ENCODE peak calls at places on chromosomes 16 and 17, in ten cellular contexts. I is upper lobe of right lung, V is BJ, W is right atrium auricular region, F is adrenal gland, N is lower lobe of right lung, C is NB4, Z is tibial artery, T is heart left ventricle, U is right lobe of liver. K is an unnamed sample.

GRCh38 chr17:44557653-44558285 is 485 bp downstream of the FZD2 start:
- DNase-seq in I (peak; percentile 72), V (no peak), W (no peak), F (peak; percentile 18), N (peak; percentile 61), C (peak; percentile 57), Z (peak; percentile 61), T (no peak), U (no peak), K (peak; percentile 89)

GRCh38 chr17:50844117-50844700 is 8.8 kb downstream of the WFIKKN2 start:
- DNase-seq in I (no peak), V (no peak), W (no peak), F (no peak), N (no peak), C (no peak), Z (no peak), T (no peak), U (no peak), K (peak; percentile 46)

GRCh38 chr16:88760424-88761142 is 24.4 kb downstream of the PIEZO1 start:
- DNase-seq in I (no peak), V (no peak), W (no peak), F (no peak), N (no peak), C (no peak), Z (no peak), T (no peak), U (no peak), K (no peak)

GRCh38 chr17:1116602-1117001 is 63.2 kb downstream of the ABR start:
- DNase-seq in I (no peak), V (no peak), W (no peak), F (no peak), N (no peak), C (no peak), Z (no peak), T (no peak), U (no peak), K (no peak)

GRCh38 chr16:49560018-49560830 is 186.6 kb downstream of the C16orf78 start:
- DNase-seq in I (no peak), V (no peak), W (peak; percentile 82), F (no peak), N (no peak), C (no peak), Z (peak; percentile 52), T (no peak), U (no peak), K (no peak)

GRCh38 chr17:7235693-7236665 is 1.7 kb upstream of the DVL2 start:
- DNase-seq in I (no peak), V (no peak), W (no peak), F (peak; percentile 76), N (no peak), C (no peak), Z (no peak), T (peak; percentile 27), U (no peak), K (no peak)

GRCh38 chr16:88691924-88692560 is 5.7 kb upstream of the SNAI3 start:
- DNase-seq in I (peak; percentile 91), V (no peak), W (no peak), F (no peak), N (peak; percentile 87), C (peak; percentile 98), Z (peak; percentile 49), T (no peak), U (no peak), K (no peak)

GRCh38 chr17:47846741-47847340 is 4.1 kb downstream of the SP6 start:
- DNase-seq in I (no peak), V (no peak), W (no peak), F (no peak), N (no peak), C (no peak), Z (no peak), T (no peak), U (no peak), K (peak; percentile 89)

GRCh38 chr17:80649672-80650338 is 105.2 kb downstream of the RPTOR start:
- DNase-seq in I (no peak), V (peak; percentile 55), W (peak; percentile 89), F (peak; percentile 64), N (peak; percentile 63), C (peak; percentile 71), Z (peak; percentile 57), T (peak; percentile 91), U (no peak), K (peak; percentile 95)

DNA sequence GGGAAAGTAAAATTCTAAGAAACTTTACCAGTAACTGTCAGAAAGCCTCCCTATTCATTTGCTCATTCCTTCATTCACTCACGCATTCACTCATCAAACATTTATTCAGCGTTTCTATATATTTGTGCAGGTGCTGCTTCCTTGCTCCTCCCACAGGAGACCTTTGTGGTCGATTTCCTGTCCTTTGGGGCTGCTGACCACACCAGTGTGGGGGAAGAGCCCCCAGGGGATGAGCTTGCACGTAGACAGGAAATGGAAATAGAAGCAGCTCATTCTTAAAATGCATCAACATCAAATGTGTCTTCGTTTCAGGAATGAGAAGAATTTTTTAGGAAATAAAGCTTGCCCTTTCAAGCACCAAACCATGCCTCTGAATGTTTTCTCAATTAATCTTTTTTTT is 9.6 kb downstream of the PIK3R6 start:
- DNase-seq in I (no peak), V (peak; percentile 62), W (no peak), F (no peak), N (no peak), C (peak; percentile 90), Z (no peak), T (peak; percentile 47), U (no peak), K (peak; percentile 31)
- H3K4me3 ChIP-seq in I (no peak overlapping the region), V (no peak overlapping the region), W (no peak overlapping the region), F (no peak overlapping the region), N (no peak overlapping the region), C (peak overlapping the region; percentile 23), Z (no peak overlapping the region), T (peak overlapping the region; percentile 13), U (no peak overlapping the region), K (no peak overlapping the region)

GRCh38 chr17:2337811-2338657 is 733 bp downstream of the SGSM2 start:
- DNase-seq in I (peak; percentile 87), V (no peak), W (no peak), F (peak; percentile 87), N (peak; percentile 82), C (peak; percentile 68), Z (peak; percentile 61), T (peak; percentile 67), U (peak; percentile 69), K (peak; percentile 90)
- TF ChIP-seq CTCF in I (no peak), V (no peak), W (no peak), F (no peak), N (no peak), C (no peak), Z (no peak), T (no peak), U (no peak), K (no peak)

DNA sequence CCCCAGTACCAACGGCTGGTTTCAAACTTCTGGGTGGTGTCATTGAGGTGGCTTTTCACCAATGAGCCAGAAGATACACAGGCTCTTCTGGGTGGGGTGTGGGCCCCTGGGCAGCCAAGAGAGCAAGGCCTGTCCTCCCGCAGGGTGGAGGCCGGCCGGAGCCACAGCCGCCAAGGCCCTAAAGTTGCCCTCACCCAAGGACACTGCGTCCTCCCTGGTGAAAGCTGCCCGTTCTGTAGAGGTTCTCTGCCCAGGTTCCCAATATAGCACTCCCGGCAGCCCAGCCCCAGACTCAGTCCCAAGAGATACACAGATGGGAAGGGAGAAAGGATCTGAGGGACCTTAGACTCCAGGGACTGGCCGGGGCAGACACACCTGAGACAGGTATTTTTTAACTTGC is 10.7 kb upstream of the CACNG1 start:
- DNase-seq in I (no peak), V (no peak), W (no peak), F (no peak), N (peak; percentile 30), C (no peak), Z (no peak), T (no peak), U (no peak), K (no peak)
- H3K4me3 ChIP-seq in I (no peak overlapping the region), V (no peak overlapping the region), W (no peak overlapping the region), F (no peak overlapping the region), N (no peak overlapping the region), C (no peak overlapping the region), Z (no peak overlapping the region), T (no peak overlapping the region), U (no peak overlapping the region), K (no peak overlapping the region)

GRCh38 chr16:85293899-85294642 is 181.8 kb upstream of the CIBAR2 start:
- DNase-seq in I (no peak), V (no peak), W (no peak), F (peak; percentile 81), N (no peak), C (no peak), Z (no peak), T (no peak), U (peak; percentile 86), K (no peak)

GRCh38 chr16:85300451-85300968 is 188.2 kb upstream of the CIBAR2 start:
- DNase-seq in I (no peak), V (no peak), W (no peak), F (no peak), N (no peak), C (no peak), Z (no peak), T (no peak), U (no peak), K (no peak)

GRCh38 chr16:85294810-85295508 is 182.7 kb upstream of the CIBAR2 start:
- DNase-seq in I (no peak), V (no peak), W (no peak), F (no peak), N (no peak), C (no peak), Z (no peak), T (no peak), U (no peak), K (no peak)

GRCh38 chr16:85301171-85301690 is 189.0 kb upstream of the CIBAR2 start:
- DNase-seq in I (no peak), V (no peak), W (no peak), F (no peak), N (no peak), C (no peak), Z (no peak), T (no peak), U (no peak), K (no peak)

DNA sequence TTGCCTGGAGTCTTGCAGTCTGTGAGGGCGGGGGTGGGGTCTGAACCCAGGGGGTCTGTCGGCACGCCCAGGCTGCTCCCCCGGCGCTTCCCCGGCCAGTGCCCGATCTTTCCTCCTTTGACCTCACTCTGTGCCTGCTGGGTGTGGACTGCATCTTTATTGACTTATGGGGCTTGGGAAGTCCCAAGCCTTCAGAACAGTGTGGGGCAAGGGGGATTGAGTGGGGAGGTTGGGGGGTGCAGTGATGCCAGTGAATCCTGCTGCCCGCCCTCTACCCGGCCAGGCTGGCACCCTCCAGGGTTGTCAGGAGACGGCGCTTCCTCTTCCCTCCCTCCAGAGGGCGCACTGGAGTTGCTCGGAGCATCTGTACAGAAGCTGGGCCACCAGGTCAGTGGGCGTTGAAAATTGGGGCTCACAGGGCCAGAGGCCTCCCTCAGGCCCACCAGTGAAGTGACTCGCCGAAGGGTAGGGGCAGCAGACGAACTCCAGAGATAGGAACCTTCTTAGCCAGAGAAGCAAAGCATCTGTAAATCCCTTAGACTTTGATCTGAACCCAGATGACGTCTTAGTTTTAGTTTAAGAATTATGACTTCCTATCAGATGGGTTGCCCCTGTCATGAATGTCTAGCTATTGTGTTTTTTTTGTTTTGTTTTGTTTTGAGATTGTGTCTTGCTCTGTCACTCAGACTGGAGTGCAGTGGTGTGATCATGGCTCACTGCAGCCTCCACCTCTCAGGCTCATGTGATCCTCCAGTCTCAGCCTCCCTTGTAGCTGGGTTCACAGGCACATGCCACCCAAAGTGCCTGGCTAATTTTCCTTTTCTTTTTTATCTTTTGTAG is 184.8 kb upstream of the CIBAR2 start:
- DNase-seq in I (peak; percentile 80), V (no peak), W (no peak), F (peak; percentile 65), N (peak; percentile 65), C (peak; percentile 63), Z (no peak), T (no peak), U (peak; percentile 68), K (peak; percentile 83)
- TF ChIP-seq CTCF in I (peak; percentile 75), V (peak; percentile 86), W (peak; percentile 50), F (peak; percentile 68), N (peak; percentile 75), C (peak; percentile 89), Z (peak; percentile 57), T (peak; percentile 63), U (peak; percentile 83), K (peak; percentile 83)